ENCODE peak calls at places on chromosomes 6 and 20, in ten cellular contexts. One of them, this sample, is unnamed.

GRCh38 chr20:25692499-25692898 is 4.2 kb downstream of the ZNF337 start:
- DNase-seq in GM12864: no peak
- DNase-seq in heart left ventricle: no peak
- DNase-seq in activated CD4-positive, alpha-beta memory T cell treated with anti-CD3 and anti-CD28 coated beads, Interleukin-2, amount 10 ng/mL, durations not matched to agents 7 days and 5 days: no peak
- DNase-seq in activated CD8-positive, alpha-beta memory T cell treated with anti-CD3 and anti-CD28 coated beads for 24 hours: no peak
- DNase-seq in lower lobe of right lung: no peak
- DNase-seq in fibroblast of the aortic adventitia: peak; percentile 50
- DNase-seq in A172: no peak
- DNase-seq in BE2C: no peak
- DNase-seq in uterus: no peak
- DNase-seq in this sample: no peak

GRCh38 chr6:6678185-6678671 is 89.7 kb downstream of the LY86 start:
- DNase-seq in GM12864: no peak
- DNase-seq in heart left ventricle: no peak
- DNase-seq in activated CD4-positive, alpha-beta memory T cell treated with anti-CD3 and anti-CD28 coated beads, Interleukin-2, amount 10 ng/mL, durations not matched to agents 7 days and 5 days: no peak
- DNase-seq in activated CD8-positive, alpha-beta memory T cell treated with anti-CD3 and anti-CD28 coated beads for 24 hours: peak; percentile 30
- DNase-seq in lower lobe of right lung: no peak
- DNase-seq in fibroblast of the aortic adventitia: peak; percentile 37
- DNase-seq in A172: peak; percentile 71
- DNase-seq in BE2C: no peak
- DNase-seq in uterus: no peak
- DNase-seq in this sample: peak; percentile 70

GRCh38 chr20:19212524-19213502 is at the start of gene SLC24A3:
- DNase-seq in GM12864: no peak
- DNase-seq in heart left ventricle: peak; percentile 74
- DNase-seq in activated CD4-positive, alpha-beta memory T cell treated with anti-CD3 and anti-CD28 coated beads, Interleukin-2, amount 10 ng/mL, durations not matched to agents 7 days and 5 days: no peak
- DNase-seq in activated CD8-positive, alpha-beta memory T cell treated with anti-CD3 and anti-CD28 coated beads for 24 hours: no peak
- DNase-seq in lower lobe of right lung: peak; percentile 90
- DNase-seq in fibroblast of the aortic adventitia: no peak
- DNase-seq in A172: no peak
- DNase-seq in BE2C: peak; percentile 33
- DNase-seq in uterus: peak; percentile 81
- DNase-seq in this sample: peak; percentile 7

GRCh38 chr20:32820000-32820697 is 395 bp downstream of the MAPRE1 start:
- DNase-seq in GM12864: peak; percentile 41
- DNase-seq in heart left ventricle: peak; percentile 76
- DNase-seq in activated CD4-positive, alpha-beta memory T cell treated with anti-CD3 and anti-CD28 coated beads, Interleukin-2, amount 10 ng/mL, durations not matched to agents 7 days and 5 days: peak; percentile 82
- DNase-seq in activated CD8-positive, alpha-beta memory T cell treated with anti-CD3 and anti-CD28 coated beads for 24 hours: no peak
- DNase-seq in lower lobe of right lung: peak; percentile 78
- DNase-seq in fibroblast of the aortic adventitia: peak; percentile 23
- DNase-seq in A172: no peak
- DNase-seq in BE2C: peak; percentile 92
- DNase-seq in uterus: peak; percentile 54
- DNase-seq in this sample: peak; percentile 71

GRCh38 chr6:26251354-26252081 is 113.5 kb upstream of the BTN3A2 start:
- DNase-seq in GM12864: peak; percentile 97
- DNase-seq in heart left ventricle: peak; percentile 38
- DNase-seq in activated CD4-positive, alpha-beta memory T cell treated with anti-CD3 and anti-CD28 coated beads, Interleukin-2, amount 10 ng/mL, durations not matched to agents 7 days and 5 days: peak; percentile 87
- DNase-seq in activated CD8-positive, alpha-beta memory T cell treated with anti-CD3 and anti-CD28 coated beads for 24 hours: peak; percentile 86
- DNase-seq in lower lobe of right lung: peak; percentile 67
- DNase-seq in fibroblast of the aortic adventitia: peak; percentile 93
- DNase-seq in A172: peak; percentile 77
- DNase-seq in BE2C: peak; percentile 65
- DNase-seq in uterus: peak; percentile 50
- DNase-seq in this sample: peak; percentile 78

GRCh38 chr6:37020426-37021211 is 15.2 kb downstream of the FGD2 start:
- DNase-seq in GM12864: no peak
- DNase-seq in heart left ventricle: no peak
- DNase-seq in activated CD4-positive, alpha-beta memory T cell treated with anti-CD3 and anti-CD28 coated beads, Interleukin-2, amount 10 ng/mL, durations not matched to agents 7 days and 5 days: no peak
- DNase-seq in activated CD8-positive, alpha-beta memory T cell treated with anti-CD3 and anti-CD28 coated beads for 24 hours: no peak
- DNase-seq in lower lobe of right lung: no peak
- DNase-seq in fibroblast of the aortic adventitia: no peak
- DNase-seq in A172: no peak
- DNase-seq in BE2C: no peak
- DNase-seq in uterus: no peak
- DNase-seq in this sample: peak; percentile 18

GRCh38 chr20:31894980-31895675 is 24.7 kb downstream of the TTLL9 start:
- DNase-seq in GM12864: peak; percentile 86
- DNase-seq in heart left ventricle: peak; percentile 52
- DNase-seq in activated CD4-positive, alpha-beta memory T cell treated with anti-CD3 and anti-CD28 coated beads, Interleukin-2, amount 10 ng/mL, durations not matched to agents 7 days and 5 days: no peak
- DNase-seq in activated CD8-positive, alpha-beta memory T cell treated with anti-CD3 and anti-CD28 coated beads for 24 hours: no peak
- DNase-seq in lower lobe of right lung: peak; percentile 56
- DNase-seq in fibroblast of the aortic adventitia: peak; percentile 81
- DNase-seq in A172: peak; percentile 89
- DNase-seq in BE2C: no peak
- DNase-seq in uterus: peak; percentile 82
- DNase-seq in this sample: peak; percentile 72

GRCh38 chr20:50088022-50088421 is 24.9 kb downstream of the UBE2V1 start:
- DNase-seq in GM12864: no peak
- DNase-seq in heart left ventricle: no peak
- DNase-seq in activated CD4-positive, alpha-beta memory T cell treated with anti-CD3 and anti-CD28 coated beads, Interleukin-2, amount 10 ng/mL, durations not matched to agents 7 days and 5 days: no peak
- DNase-seq in activated CD8-positive, alpha-beta memory T cell treated with anti-CD3 and anti-CD28 coated beads for 24 hours: no peak
- DNase-seq in lower lobe of right lung: no peak
- DNase-seq in fibroblast of the aortic adventitia: no peak
- DNase-seq in A172: no peak
- DNase-seq in BE2C: no peak
- DNase-seq in uterus: no peak
- DNase-seq in this sample: peak; percentile 31

GRCh38 chr6:107511410-107512070 is 21.6 kb downstream of the SOBP start:
- DNase-seq in GM12864: no peak
- DNase-seq in heart left ventricle: peak; percentile 68
- DNase-seq in activated CD4-positive, alpha-beta memory T cell treated with anti-CD3 and anti-CD28 coated beads, Interleukin-2, amount 10 ng/mL, durations not matched to agents 7 days and 5 days: no peak
- DNase-seq in activated CD8-positive, alpha-beta memory T cell treated with anti-CD3 and anti-CD28 coated beads for 24 hours: no peak
- DNase-seq in lower lobe of right lung: no peak
- DNase-seq in fibroblast of the aortic adventitia: peak; percentile 16
- DNase-seq in A172: no peak
- DNase-seq in BE2C: no peak
- DNase-seq in uterus: no peak
- DNase-seq in this sample: no peak

GRCh38 chr6:156944412-156944811 is 167.2 kb downstream of the ARID1B start:
- DNase-seq in GM12864: no peak
- DNase-seq in heart left ventricle: no peak
- DNase-seq in activated CD4-positive, alpha-beta memory T cell treated with anti-CD3 and anti-CD28 coated beads, Interleukin-2, amount 10 ng/mL, durations not matched to agents 7 days and 5 days: no peak
- DNase-seq in activated CD8-positive, alpha-beta memory T cell treated with anti-CD3 and anti-CD28 coated beads for 24 hours: no peak
- DNase-seq in lower lobe of right lung: no peak
- DNase-seq in fibroblast of the aortic adventitia: no peak
- DNase-seq in A172: no peak
- DNase-seq in BE2C: no peak
- DNase-seq in uterus: no peak
- DNase-seq in this sample: no peak

GRCh38 chr6:23174781-23175361 is 605.5 kb downstream of the HDGFL1 start:
- DNase-seq in GM12864: no peak
- DNase-seq in heart left ventricle: no peak
- DNase-seq in activated CD4-positive, alpha-beta memory T cell treated with anti-CD3 and anti-CD28 coated beads, Interleukin-2, amount 10 ng/mL, durations not matched to agents 7 days and 5 days: no peak
- DNase-seq in activated CD8-positive, alpha-beta memory T cell treated with anti-CD3 and anti-CD28 coated beads for 24 hours: no peak
- DNase-seq in lower lobe of right lung: no peak
- DNase-seq in fibroblast of the aortic adventitia: peak; percentile 83
- DNase-seq in A172: peak; percentile 77
- DNase-seq in BE2C: no peak
- DNase-seq in uterus: no peak
- DNase-seq in this sample: peak; percentile 95

GRCh38 chr6:166109608-166110007 is 58.0 kb downstream of the TBXT start:
- DNase-seq in GM12864: no peak
- DNase-seq in heart left ventricle: no peak
- DNase-seq in activated CD4-positive, alpha-beta memory T cell treated with anti-CD3 and anti-CD28 coated beads, Interleukin-2, amount 10 ng/mL, durations not matched to agents 7 days and 5 days: no peak
- DNase-seq in activated CD8-positive, alpha-beta memory T cell treated with anti-CD3 and anti-CD28 coated beads for 24 hours: no peak
- DNase-seq in lower lobe of right lung: no peak
- DNase-seq in fibroblast of the aortic adventitia: no peak
- DNase-seq in A172: no peak
- DNase-seq in BE2C: no peak
- DNase-seq in uterus: no peak
- DNase-seq in this sample: no peak

GRCh38 chr6:73722318-73723060 is 26.5 kb downstream of the CD109 start:
- DNase-seq in GM12864: no peak
- DNase-seq in heart left ventricle: peak; percentile 59
- DNase-seq in activated CD4-positive, alpha-beta memory T cell treated with anti-CD3 and anti-CD28 coated beads, Interleukin-2, amount 10 ng/mL, durations not matched to agents 7 days and 5 days: peak; percentile 31
- DNase-seq in activated CD8-positive, alpha-beta memory T cell treated with anti-CD3 and anti-CD28 coated beads for 24 hours: no peak
- DNase-seq in lower lobe of right lung: no peak
- DNase-seq in fibroblast of the aortic adventitia: peak; percentile 80
- DNase-seq in A172: peak; percentile 82
- DNase-seq in BE2C: no peak
- DNase-seq in uterus: no peak
- DNase-seq in this sample: peak; percentile 39

GRCh38 chr20:61957961-61958715 is 107.5 kb downstream of the TAF4 start:
- DNase-seq in GM12864: no peak
- DNase-seq in heart left ventricle: no peak
- DNase-seq in activated CD4-positive, alpha-beta memory T cell treated with anti-CD3 and anti-CD28 coated beads, Interleukin-2, amount 10 ng/mL, durations not matched to agents 7 days and 5 days: peak; percentile 2
- DNase-seq in activated CD8-positive, alpha-beta memory T cell treated with anti-CD3 and anti-CD28 coated beads for 24 hours: no peak
- DNase-seq in lower lobe of right lung: no peak
- DNase-seq in fibroblast of the aortic adventitia: no peak
- DNase-seq in A172: no peak
- DNase-seq in BE2C: no peak
- DNase-seq in uterus: no peak
- DNase-seq in this sample: no peak

GRCh38 chr6:161242779-161243693 is 30.8 kb downstream of the AGPAT4 start:
- DNase-seq in GM12864: no peak
- DNase-seq in heart left ventricle: no peak
- DNase-seq in activated CD4-positive, alpha-beta memory T cell treated with anti-CD3 and anti-CD28 coated beads, Interleukin-2, amount 10 ng/mL, durations not matched to agents 7 days and 5 days: no peak
- DNase-seq in activated CD8-positive, alpha-beta memory T cell treated with anti-CD3 and anti-CD28 coated beads for 24 hours: peak; percentile 67
- DNase-seq in lower lobe of right lung: peak; percentile 75
- DNase-seq in fibroblast of the aortic adventitia: peak; percentile 36
- DNase-seq in A172: peak; percentile 42
- DNase-seq in BE2C: no peak
- DNase-seq in uterus: no peak
- DNase-seq in this sample: no peak

GRCh38 chr20:35515949-35516645 is 13.4 kb downstream of the C20orf173 start:
- DNase-seq in GM12864: no peak
- DNase-seq in heart left ventricle: no peak
- DNase-seq in activated CD4-positive, alpha-beta memory T cell treated with anti-CD3 and anti-CD28 coated beads, Interleukin-2, amount 10 ng/mL, durations not matched to agents 7 days and 5 days: no peak
- DNase-seq in activated CD8-positive, alpha-beta memory T cell treated with anti-CD3 and anti-CD28 coated beads for 24 hours: no peak
- DNase-seq in lower lobe of right lung: no peak
- DNase-seq in fibroblast of the aortic adventitia: peak; percentile 79
- DNase-seq in A172: peak; percentile 93
- DNase-seq in BE2C: no peak
- DNase-seq in uterus: no peak
- DNase-seq in this sample: peak; percentile 95

GRCh38 chr6:148720897-148721296 is 25.9 kb upstream of the UST start:
- DNase-seq in GM12864: no peak
- DNase-seq in heart left ventricle: no peak
- DNase-seq in activated CD4-positive, alpha-beta memory T cell treated with anti-CD3 and anti-CD28 coated beads, Interleukin-2, amount 10 ng/mL, durations not matched to agents 7 days and 5 days: no peak
- DNase-seq in activated CD8-positive, alpha-beta memory T cell treated with anti-CD3 and anti-CD28 coated beads for 24 hours: no peak
- DNase-seq in lower lobe of right lung: no peak
- DNase-seq in fibroblast of the aortic adventitia: peak; percentile 51
- DNase-seq in A172: peak; percentile 7
- DNase-seq in BE2C: no peak
- DNase-seq in uterus: no peak
- DNase-seq in this sample: peak; percentile 30

GRCh38 chr6:6661684-6662083 is 73.2 kb downstream of the LY86 start:
- DNase-seq in GM12864: no peak
- DNase-seq in heart left ventricle: peak; percentile 70
- DNase-seq in activated CD4-positive, alpha-beta memory T cell treated with anti-CD3 and anti-CD28 coated beads, Interleukin-2, amount 10 ng/mL, durations not matched to agents 7 days and 5 days: no peak
- DNase-seq in activated CD8-positive, alpha-beta memory T cell treated with anti-CD3 and anti-CD28 coated beads for 24 hours: no peak
- DNase-seq in lower lobe of right lung: no peak
- DNase-seq in fibroblast of the aortic adventitia: peak; percentile 66
- DNase-seq in A172: no peak
- DNase-seq in BE2C: peak; percentile 79
- DNase-seq in uterus: peak; percentile 63
- DNase-seq in this sample: peak; percentile 17

GRCh38 chr20:57835462-57836455 is 125.9 kb upstream of the PMEPA1 start:
- DNase-seq in GM12864: no peak
- DNase-seq in heart left ventricle: no peak
- DNase-seq in activated CD4-positive, alpha-beta memory T cell treated with anti-CD3 and anti-CD28 coated beads, Interleukin-2, amount 10 ng/mL, durations not matched to agents 7 days and 5 days: no peak
- DNase-seq in activated CD8-positive, alpha-beta memory T cell treated with anti-CD3 and anti-CD28 coated beads for 24 hours: no peak
- DNase-seq in lower lobe of right lung: no peak
- DNase-seq in fibroblast of the aortic adventitia: no peak
- DNase-seq in A172: no peak
- DNase-seq in BE2C: no peak
- DNase-seq in uterus: no peak
- DNase-seq in this sample: no peak

This sample was measured in PC-3.